ENCODE peak calls at places on chromosomes 6 and 20, in six cellular contexts. One of them, this sample, is unnamed.
A peak's percentile ranks its signal among the peaks of the same experiment; 100 is the strongest.

GRCh38 chr6:152334555-152334954 is 302.6 kb downstream of the SYNE1 start:
- DNase-seq in heart left ventricle: no peak
- DNase-seq in A549: no peak
- DNase-seq in cardiac muscle cell: no peak
- DNase-seq in heart right ventricle: no peak
- DNase-seq in IMR-90: no peak
- DNase-seq in this sample: no peak

GRCh38 chr6:162709431-162709830 is 18.1 kb downstream of the PRKN start:
- DNase-seq in IMR-90: no peak
- DNase-seq in A549: no peak
- DNase-seq in heart left ventricle: no peak
- DNase-seq in heart right ventricle: no peak
- DNase-seq in cardiac muscle cell: no peak
- DNase-seq in this sample: no peak

GRCh38 chr6:158631678-158632537 is 12.6 kb downstream of the DYNLT1 start:
- DNase-seq in heart left ventricle: peak; percentile 86
- DNase-seq in IMR-90: peak; percentile 97
- DNase-seq in A549: peak; percentile 51
- DNase-seq in cardiac muscle cell: no peak
- DNase-seq in heart right ventricle: peak; percentile 81
- DNase-seq in this sample: peak; percentile 91

GRCh38 chr6:44254957-44255808 is 2.1 kb downstream of the SLC35B2 start:
- DNase-seq in cardiac muscle cell: no peak
- DNase-seq in heart left ventricle: no peak
- DNase-seq in A549: peak; percentile 21
- DNase-seq in heart right ventricle: no peak
- DNase-seq in IMR-90: no peak
- DNase-seq in this sample: no peak

GRCh38 chr6:47455533-47456209 is 21.9 kb upstream of the CD2AP start:
- DNase-seq in IMR-90: no peak
- DNase-seq in heart right ventricle: no peak
- DNase-seq in A549: no peak
- DNase-seq in cardiac muscle cell: no peak
- DNase-seq in heart left ventricle: no peak
- DNase-seq in this sample: peak; percentile 17

GRCh38 chr20:45337367-45338120 is 10.7 kb downstream of the SDC4 start:
- DNase-seq in A549: no peak
- DNase-seq in heart left ventricle: peak; percentile 68
- DNase-seq in IMR-90: peak; percentile 94
- DNase-seq in heart right ventricle: peak; percentile 53
- DNase-seq in cardiac muscle cell: peak; percentile 63
- DNase-seq in this sample: no peak

GRCh38 chr20:20761302-20761701 is 48.9 kb upstream of the RALGAPA2 start:
- DNase-seq in heart right ventricle: no peak
- DNase-seq in heart left ventricle: no peak
- DNase-seq in IMR-90: no peak
- DNase-seq in A549: no peak
- DNase-seq in cardiac muscle cell: no peak
- DNase-seq in this sample: no peak

GRCh38 chr20:33893314-33893713 is 82.2 kb downstream of the CHMP4B start:
- DNase-seq in IMR-90: peak; percentile 90
- DNase-seq in heart right ventricle: no peak
- DNase-seq in A549: no peak
- DNase-seq in cardiac muscle cell: no peak
- DNase-seq in heart left ventricle: no peak
- DNase-seq in this sample: no peak

GRCh38 chr6:160505970-160506369 is 157.8 kb downstream of the SLC22A3 start:
- DNase-seq in heart left ventricle: no peak
- DNase-seq in cardiac muscle cell: no peak
- DNase-seq in A549: no peak
- DNase-seq in IMR-90: no peak
- DNase-seq in heart right ventricle: no peak
- DNase-seq in this sample: no peak

GRCh38 chr20:50303573-50304500 is 113.2 kb downstream of the CEBPB start:
- DNase-seq in A549: no peak
- DNase-seq in heart right ventricle: peak; percentile 82
- DNase-seq in heart left ventricle: peak; percentile 88
- DNase-seq in cardiac muscle cell: peak; percentile 70
- DNase-seq in IMR-90: peak; percentile 85
- DNase-seq in this sample: peak; percentile 49

GRCh38 chr6:101588343-101588742 is 194.8 kb downstream of the GRIK2 start:
- DNase-seq in A549: no peak
- DNase-seq in heart right ventricle: no peak
- DNase-seq in IMR-90: no peak
- DNase-seq in heart left ventricle: no peak
- DNase-seq in cardiac muscle cell: peak; percentile 5
- DNase-seq in this sample: no peak

GRCh38 chr20:53171065-53171464 is 198.9 kb downstream of the TSHZ2 start:
- DNase-seq in IMR-90: no peak
- DNase-seq in heart right ventricle: no peak
- DNase-seq in cardiac muscle cell: no peak
- DNase-seq in heart left ventricle: no peak
- DNase-seq in A549: no peak
- DNase-seq in this sample: no peak

GRCh38 chr6:155440758-155441157 is 14.9 kb downstream of the NOX3 start:
- DNase-seq in heart left ventricle: no peak
- DNase-seq in heart right ventricle: no peak
- DNase-seq in IMR-90: no peak
- DNase-seq in A549: no peak
- DNase-seq in cardiac muscle cell: no peak
- DNase-seq in this sample: no peak

DNA sequence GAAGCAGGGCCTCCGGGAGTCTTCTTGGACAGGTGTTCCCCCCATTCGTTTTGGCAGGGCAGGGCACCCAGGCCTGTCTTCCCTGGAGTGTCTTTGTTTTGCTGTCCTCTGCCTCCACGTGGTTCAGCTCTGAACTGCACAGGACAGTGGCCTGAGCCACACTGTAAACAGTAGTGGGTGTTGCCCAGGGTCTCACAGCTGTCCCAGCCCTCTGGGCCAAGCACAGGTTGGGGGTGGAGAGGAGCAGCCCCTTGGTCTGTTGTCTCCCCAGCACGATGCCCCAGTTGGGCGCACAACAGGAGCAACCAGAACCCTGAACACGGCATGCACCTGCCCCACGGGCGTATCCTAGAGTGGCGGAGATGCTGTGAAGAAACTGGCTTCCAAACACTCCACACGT is 14.4 kb downstream of the CCDC167 start:
- DNase-seq in IMR-90: no peak
- DNase-seq in heart left ventricle: no peak
- DNase-seq in A549: peak; percentile 27
- DNase-seq in heart right ventricle: no peak
- DNase-seq in cardiac muscle cell: peak; percentile 20
- DNase-seq in this sample: no peak
- TF ChIP-seq CTCF in IMR-90: no peak
- TF ChIP-seq CTCF in heart left ventricle: no peak
- TF ChIP-seq CTCF in A549: no peak
- TF ChIP-seq CTCF in heart right ventricle: no peak
- TF ChIP-seq CTCF in cardiac muscle cell: peak; percentile 6
- TF ChIP-seq CTCF in this sample: no peak

GRCh38 chr20:3164763-3165410 is 5.2 kb upstream of the FASTKD5 start:
- DNase-seq in IMR-90: no peak
- DNase-seq in A549: no peak
- DNase-seq in heart right ventricle: no peak
- DNase-seq in heart left ventricle: peak; percentile 64
- DNase-seq in cardiac muscle cell: no peak
- DNase-seq in this sample: no peak
- H3K4me1 ChIP-seq in IMR-90: peaks cover 5% of the 10 kb centered on the region
- H3K4me1 ChIP-seq in A549: no peaks in the 10 kb centered on the region
- H3K4me1 ChIP-seq in heart right ventricle: peaks cover 6% of the 10 kb centered on the region
- H3K4me1 ChIP-seq in heart left ventricle: no peaks in the 10 kb centered on the region
- H3K4me1 ChIP-seq in cardiac muscle cell: peaks cover 6% of the 10 kb centered on the region
- H3K4me1 ChIP-seq in this sample: peaks cover 9% of the 10 kb centered on the region

GRCh38 chr6:29954272-29954671 is 11.9 kb downstream of the HLA-A start:
- DNase-seq in A549: no peak
- DNase-seq in heart right ventricle: no peak
- DNase-seq in cardiac muscle cell: no peak
- DNase-seq in IMR-90: no peak
- DNase-seq in heart left ventricle: no peak
- DNase-seq in this sample: no peak
- TF ChIP-seq CTCF in A549: no peak
- TF ChIP-seq CTCF in heart right ventricle: no peak
- TF ChIP-seq CTCF in cardiac muscle cell: no peak
- TF ChIP-seq CTCF in IMR-90: no peak
- TF ChIP-seq CTCF in heart left ventricle: no peak
- TF ChIP-seq CTCF in this sample: no peak

DNA sequence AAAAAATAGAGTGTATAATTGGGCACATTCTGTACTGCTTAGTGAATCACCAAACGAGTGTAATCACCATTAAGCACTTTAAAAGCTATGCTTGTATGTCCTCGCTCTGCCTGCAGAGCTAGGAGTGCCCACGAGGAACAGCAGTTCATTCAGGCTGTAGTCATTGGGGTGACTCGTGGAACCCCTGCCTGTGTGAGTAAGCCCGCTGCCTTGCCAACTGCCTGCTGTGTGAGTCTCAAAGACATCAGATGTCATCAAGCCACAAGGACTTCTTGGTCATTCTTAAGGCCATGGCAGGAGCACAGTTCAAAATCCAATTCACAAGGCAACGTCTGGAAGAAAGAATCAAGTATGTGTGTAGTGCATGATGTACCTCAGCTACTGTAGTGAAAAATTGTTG is 60.4 kb downstream of the FOXO3 start:
- DNase-seq in IMR-90: peak; percentile 90
- DNase-seq in cardiac muscle cell: no peak
- DNase-seq in A549: no peak
- DNase-seq in heart right ventricle: no peak
- DNase-seq in heart left ventricle: no peak
- DNase-seq in this sample: peak; percentile 55
- H3K4me1 ChIP-seq in IMR-90: peaks cover 21% of the 10 kb centered on the region
- H3K4me1 ChIP-seq in cardiac muscle cell: no peaks in the 10 kb centered on the region
- H3K4me1 ChIP-seq in A549: peaks cover 8% of the 10 kb centered on the region
- H3K4me1 ChIP-seq in heart right ventricle: peaks cover 88% of the 10 kb centered on the region
- H3K4me1 ChIP-seq in heart left ventricle: peaks cover 40% of the 10 kb centered on the region
- H3K4me1 ChIP-seq in this sample: peaks cover 100% of the 10 kb centered on the region

DNA sequence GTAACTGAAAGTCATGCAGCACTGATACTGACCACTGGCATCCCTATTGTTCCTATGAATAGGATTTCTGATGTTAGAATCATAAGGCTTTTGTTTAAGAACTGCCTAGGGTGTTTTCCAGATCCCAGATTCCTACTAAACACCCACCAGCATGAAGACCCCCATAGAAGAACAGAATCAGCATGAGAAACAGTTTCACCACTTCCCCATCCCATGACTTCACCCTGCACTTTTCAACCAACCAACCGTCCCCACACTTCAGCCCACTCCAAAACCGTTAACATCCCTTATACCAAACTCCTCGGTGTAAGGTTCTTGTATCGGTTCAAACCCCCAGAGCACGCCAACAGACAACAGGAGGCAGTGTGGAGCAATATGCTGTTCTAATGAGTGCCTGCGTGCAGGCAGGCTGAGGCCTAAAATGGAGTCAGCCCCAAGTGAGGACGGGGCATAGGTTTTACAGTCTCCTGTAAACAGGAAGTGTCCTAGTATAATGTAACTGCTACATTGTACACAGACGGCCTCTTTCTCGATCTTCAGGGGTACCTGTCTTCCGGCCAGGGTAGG is 11.4 kb upstream of the SSTR4 start:
- DNase-seq in heart left ventricle: no peak
- DNase-seq in A549: no peak
- DNase-seq in IMR-90: no peak
- DNase-seq in cardiac muscle cell: no peak
- DNase-seq in heart right ventricle: no peak
- DNase-seq in this sample: no peak
- TF ChIP-seq CTCF in heart left ventricle: no peak
- TF ChIP-seq CTCF in A549: no peak
- TF ChIP-seq CTCF in IMR-90: no peak
- TF ChIP-seq CTCF in cardiac muscle cell: no peak
- TF ChIP-seq CTCF in heart right ventricle: no peak
- TF ChIP-seq CTCF in this sample: no peak

GRCh38 chr6:90385914-90386313 is 89.3 kb upstream of the BACH2 start:
- DNase-seq in IMR-90: no peak
- DNase-seq in A549: no peak
- DNase-seq in cardiac muscle cell: no peak
- DNase-seq in heart left ventricle: no peak
- DNase-seq in heart right ventricle: no peak
- DNase-seq in this sample: no peak

GRCh38 chr6:90383212-90383611 is 86.6 kb upstream of the BACH2 start:
- DNase-seq in heart right ventricle: no peak
- DNase-seq in A549: no peak
- DNase-seq in cardiac muscle cell: no peak
- DNase-seq in IMR-90: no peak
- DNase-seq in heart left ventricle: no peak
- DNase-seq in this sample: no peak

GRCh38 chr6:90386796-90387390 is 90.2 kb upstream of the BACH2 start:
- DNase-seq in heart left ventricle: no peak
- DNase-seq in A549: no peak
- DNase-seq in IMR-90: no peak
- DNase-seq in cardiac muscle cell: no peak
- DNase-seq in heart right ventricle: peak; percentile 23
- DNase-seq in this sample: peak; percentile 61

GRCh38 chr6:90382760-90383159 is 86.1 kb upstream of the BACH2 start:
- DNase-seq in heart right ventricle: no peak
- DNase-seq in IMR-90: no peak
- DNase-seq in heart left ventricle: no peak
- DNase-seq in A549: no peak
- DNase-seq in cardiac muscle cell: no peak
- DNase-seq in this sample: no peak

GRCh38 chr6:90384720-90385119 is 88.1 kb upstream of the BACH2 start:
- DNase-seq in heart right ventricle: no peak
- DNase-seq in IMR-90: no peak
- DNase-seq in heart left ventricle: no peak
- DNase-seq in A549: no peak
- DNase-seq in cardiac muscle cell: no peak
- DNase-seq in this sample: no peak
- H3K4me1 ChIP-seq in heart right ventricle: no peaks in the 10 kb centered on the region
- H3K4me1 ChIP-seq in IMR-90: peaks cover 2% of the 10 kb centered on the region
- H3K4me1 ChIP-seq in heart left ventricle: no peaks in the 10 kb centered on the region
- H3K4me1 ChIP-seq in A549: no peaks in the 10 kb centered on the region
- H3K4me1 ChIP-seq in cardiac muscle cell: peaks cover 43% of the 10 kb centered on the region
- H3K4me1 ChIP-seq in this sample: peaks cover 15% of the 10 kb centered on the region

GRCh38 chr6:28211840-28212509 is 13.1 kb upstream of the ZSCAN9 start:
- DNase-seq in heart left ventricle: no peak
- DNase-seq in IMR-90: no peak
- DNase-seq in heart right ventricle: no peak
- DNase-seq in cardiac muscle cell: no peak
- DNase-seq in A549: no peak
- DNase-seq in this sample: no peak
- TF ChIP-seq CTCF in heart left ventricle: no peak
- TF ChIP-seq CTCF in IMR-90: no peak
- TF ChIP-seq CTCF in heart right ventricle: no peak
- TF ChIP-seq CTCF in cardiac muscle cell: no peak
- TF ChIP-seq CTCF in A549: no peak
- TF ChIP-seq CTCF in this sample: no peak

This sample was measured in gastrocnemius medialis.